ENCODE peak calls at places on chromosomes 3 and 15, in seven cellular contexts. L is IMR-90, X is trophoblast cell, K is mesendoderm, J is mesenchymal stem cell, P is neuronal stem cell, T is H1. W is an unnamed sample.

GRCh38 chr3:166114448-166114847 is 277.2 kb upstream of the BCHE start:
- DNase-seq in L (no peak), X (no peak), K (no peak), J (no peak), P (no peak), T (no peak), W (no peak)

GRCh38 chr3:46095307-46095706 is 68.0 kb upstream of the XCR1 start:
- DNase-seq in L (no peak), X (no peak), K (no peak), J (no peak), P (no peak), T (no peak), W (no peak)

GRCh38 chr15:95701410-95701809 is 629.1 kb upstream of the NR2F2 start:
- DNase-seq in L (no peak), X (no peak), K (no peak), J (no peak), P (no peak), T (no peak), W (no peak)

GRCh38 chr3:117277816-117278215 is 568.2 kb downstream of the TUSC7 start:
- DNase-seq in L (no peak), X (no peak), K (no peak), J (no peak), P (no peak), T (no peak), W (no peak)

GRCh38 chr15:56496635-56497034 is 31.7 kb upstream of the MNS1 start:
- DNase-seq in L (peak), X (no peak), K (peak), J (peak), P (peak), T (no peak), W (no peak)

GRCh38 chr15:89129123-89129815 is 41.0 kb downstream of the ABHD2 start:
- DNase-seq in L (peak), X (peak), K (peak), J (peak), P (no peak), T (peak), W (peak)

GRCh38 chr3:177995006-177995732 is 541.1 kb upstream of the KCNMB2 start:
- DNase-seq in L (no peak), X (no peak), K (no peak), J (no peak), P (no peak), T (no peak), W (no peak)

GRCh38 chr15:42102646-42103235 is 8.4 kb upstream of the PLA2G4D start:
- DNase-seq in L (peak), X (no peak), K (no peak), J (peak), P (no peak), T (no peak), W (no peak)

GRCh38 chr3:101870138-101870537 is 20.8 kb downstream of the NFKBIZ start:
- DNase-seq in L (no peak), X (no peak), K (no peak), J (peak), P (no peak), T (no peak), W (no peak)

GRCh38 chr3:100662113-100662823 is 47.0 kb upstream of the TFG start:
- DNase-seq in L (peak), X (no peak), K (peak), J (peak), P (no peak), T (no peak), W (no peak)

GRCh38 chr3:33831053-33831452 is 32.6 kb downstream of the PDCD6IP start:
- DNase-seq in L (peak), X (no peak), K (no peak), J (no peak), P (no peak), T (no peak), W (no peak)

GRCh38 chr3:189632238-189632637 is 1.0 kb downstream of the TP63 start:
- DNase-seq in L (no peak), X (no peak), K (no peak), J (no peak), P (no peak), T (no peak), W (no peak)

GRCh38 chr3:34955684-34956083 is 683.6 kb upstream of the ARPP21 start:
- DNase-seq in L (no peak), X (no peak), K (no peak), J (no peak), P (no peak), T (no peak), W (no peak)

GRCh38 chr3:194687638-194688206 is 2.0 kb downstream of the FAM43A start:
- DNase-seq in L (peak), X (peak), K (peak), J (peak), P (peak), T (peak), W (peak)

GRCh38 chr15:80977627-80978036 is 12.0 kb downstream of the MESD start:
- DNase-seq in L (no peak), X (peak), K (peak), J (peak), P (peak), T (no peak), W (peak)

GRCh38 chr3:89145995-89146394 is 38.6 kb downstream of the EPHA3 start:
- DNase-seq in L (peak), X (no peak), K (peak), J (peak), P (no peak), T (no peak), W (no peak)

GRCh38 chr3:174775603-174776002 is 83.5 kb upstream of the NAALADL2 start:
- DNase-seq in L (peak), X (peak), K (peak), J (no peak), P (no peak), T (no peak), W (no peak)

GRCh38 chr3:150035400-150035799 is 64.7 kb upstream of the PFN2 start:
- DNase-seq in L (no peak), X (no peak), K (peak), J (no peak), P (no peak), T (no peak), W (peak)

GRCh38 chr3:31945738-31946052 is 35.4 kb downstream of the OSBPL10 start:
- DNase-seq in L (peak), X (no peak), K (no peak), J (no peak), P (no peak), T (no peak), W (no peak)

GRCh38 chr15:85100186-85100937 is 118.7 kb downstream of the PDE8A start:
- DNase-seq in L (peak), X (no peak), K (no peak), J (peak), P (no peak), T (no peak), W (no peak)

GRCh38 chr3:149658444-149659172 is 783 bp upstream of the WWTR1 start:
- DNase-seq in L (peak), X (peak), K (peak), J (peak), P (peak), T (no peak), W (peak)

GRCh38 chr3:51982838-51983577 is at the start of gene ACY1:
- DNase-seq in L (peak), X (peak), K (peak), J (peak), P (peak), T (no peak), W (peak)

GRCh38 chr3:169613895-169614294 is 49.6 kb downstream of the MECOM start:
- DNase-seq in L (no peak), X (no peak), K (no peak), J (no peak), P (no peak), T (no peak), W (no peak)

GRCh38 chr3:136078421-136079364 is 113.2 kb downstream of the PPP2R3A start:
- DNase-seq in L (peak), X (peak), K (no peak), J (peak), P (no peak), T (no peak), W (no peak)

GRCh38 chr3:131174752-131175151 is 148.1 kb downstream of the NEK11 start:
- DNase-seq in L (no peak), X (peak), K (peak), J (peak), P (no peak), T (no peak), W (no peak)

GRCh38 chr15:84022516-84022915 is 213.1 kb upstream of the GOLGA6L4 start:
- DNase-seq in L (no peak), X (peak), K (no peak), J (no peak), P (no peak), T (no peak), W (no peak)

GRCh38 chr3:18645603-18646002 is 220.5 kb upstream of the SATB1 start:
- DNase-seq in L (no peak), X (no peak), K (no peak), J (no peak), P (no peak), T (no peak), W (no peak)

GRCh38 chr3:86420990-86421739 is 569.8 kb downstream of the VGLL3 start:
- DNase-seq in L (no peak), X (no peak), K (peak), J (no peak), P (no peak), T (no peak), W (peak)

GRCh38 chr15:70629735-70630273 is 133.6 kb downstream of the UACA start:
- DNase-seq in L (no peak), X (no peak), K (no peak), J (no peak), P (no peak), T (no peak), W (no peak)

GRCh38 chr3:119294889-119295769 is 946 bp downstream of the ARHGAP31 start:
- DNase-seq in L (peak), X (no peak), K (peak), J (peak), P (peak), T (no peak), W (peak)

GRCh38 chr3:193971268-193971751 is 164.6 kb upstream of the HES1 start:
- DNase-seq in L (no peak), X (no peak), K (no peak), J (peak), P (no peak), T (no peak), W (no peak)

GRCh38 chr15:40034186-40034946 is 4.6 kb downstream of the SRP14 start:
- DNase-seq in L (no peak), X (no peak), K (peak), J (no peak), P (no peak), T (no peak), W (no peak)

GRCh38 chr3:109548192-109548938 is 211.0 kb upstream of the DPPA4 start:
- DNase-seq in L (peak), X (no peak), K (no peak), J (no peak), P (no peak), T (no peak), W (no peak)

GRCh38 chr3:71702131-71703024 is 22.8 kb downstream of the EIF4E3 start:
- DNase-seq in L (no peak), X (peak), K (peak), J (no peak), P (no peak), T (no peak), W (no peak)

GRCh38 chr3:26438981-26439884 is 183.3 kb upstream of the LRRC3B start:
- DNase-seq in L (no peak), X (no peak), K (no peak), J (no peak), P (no peak), T (no peak), W (no peak)

GRCh38 chr3:143503325-143503885 is 344.9 kb downstream of the SLC9A9 start:
- DNase-seq in L (no peak), X (no peak), K (no peak), J (no peak), P (no peak), T (no peak), W (no peak)

DNA sequence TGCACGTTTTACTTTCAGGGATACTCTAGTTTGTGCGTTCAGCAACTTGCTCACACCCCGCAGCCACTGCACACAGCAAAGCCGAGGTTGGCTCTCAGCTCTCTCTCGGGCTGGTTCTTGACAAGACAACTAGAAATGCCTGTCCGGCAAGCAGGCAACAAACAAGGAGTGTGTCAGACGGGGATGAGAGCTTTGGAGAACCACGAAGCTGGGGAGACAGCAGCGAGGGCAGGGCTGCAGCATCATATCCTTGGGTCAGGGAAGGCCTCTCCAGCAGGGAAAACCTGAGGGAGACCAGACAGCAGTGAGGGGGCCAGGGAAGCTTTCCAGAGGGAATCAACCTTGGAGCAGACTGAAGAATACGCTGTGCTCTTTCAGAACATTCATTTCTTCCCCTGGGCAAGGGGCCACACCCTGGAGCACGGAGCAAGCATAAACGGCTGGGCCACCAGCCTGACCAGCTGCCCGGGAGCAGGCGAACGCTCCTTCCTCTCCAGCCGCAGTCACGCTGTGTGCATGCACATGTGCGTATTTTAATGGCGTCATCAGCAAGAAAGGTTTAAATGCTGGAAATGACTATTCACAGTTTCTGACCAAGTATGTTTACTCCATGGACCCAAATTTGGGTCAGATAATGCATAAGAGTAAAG is 58.7 kb downstream of the CHSY1 start:
- DNase-seq in L (peak), X (no peak), K (no peak), J (no peak), P (no peak), T (no peak), W (no peak)
- H3K27ac ChIP-seq in L (peak), X (no peak), K (no peak), J (no peak), P (no peak), T (no peak), W (no peak)

DNA sequence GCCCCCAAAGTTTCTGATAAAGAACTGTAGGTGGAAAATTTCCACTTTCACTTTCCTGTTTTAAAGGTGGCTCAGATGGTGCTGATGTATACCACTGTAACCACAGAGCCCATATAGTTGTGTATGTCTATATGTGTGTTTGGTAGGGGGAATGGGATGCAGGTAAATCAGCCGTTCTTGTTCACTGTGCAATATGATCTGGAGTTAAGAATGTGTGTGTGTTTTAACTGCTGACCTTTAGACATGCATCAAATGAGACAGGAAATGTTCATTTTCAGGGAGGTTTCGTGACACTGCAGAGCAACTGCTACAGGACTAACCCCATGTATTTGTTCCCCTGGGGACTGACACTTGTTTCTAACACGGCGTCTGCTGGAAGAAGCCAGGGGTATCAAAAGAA is 180.5 kb downstream of the TAFA4 start:
- DNase-seq in L (no peak), X (no peak), K (no peak), J (no peak), P (no peak), T (no peak), W (no peak)
- H2AK5ac ChIP-seq in L (no peak), X (no peak), K (no peak), J (no peak), P (no peak), T (no peak), W (no peak)

GRCh38 chr3:123275691-123276090 is 73.9 kb downstream of the SEC22A start:
- DNase-seq in L (no peak), X (no peak), K (no peak), J (no peak), P (no peak), T (no peak), W (no peak)

GRCh38 chr3:123267821-123268220 is 66.1 kb downstream of the SEC22A start:
- DNase-seq in L (no peak), X (no peak), K (peak), J (no peak), P (no peak), T (no peak), W (no peak)

GRCh38 chr3:123272547-123272946 is 70.8 kb downstream of the SEC22A start:
- DNase-seq in L (peak), X (no peak), K (peak), J (peak), P (no peak), T (no peak), W (no peak)

GRCh38 chr3:123271466-123272159 is 69.9 kb downstream of the SEC22A start:
- DNase-seq in L (no peak), X (no peak), K (no peak), J (no peak), P (no peak), T (no peak), W (no peak)

DNA sequence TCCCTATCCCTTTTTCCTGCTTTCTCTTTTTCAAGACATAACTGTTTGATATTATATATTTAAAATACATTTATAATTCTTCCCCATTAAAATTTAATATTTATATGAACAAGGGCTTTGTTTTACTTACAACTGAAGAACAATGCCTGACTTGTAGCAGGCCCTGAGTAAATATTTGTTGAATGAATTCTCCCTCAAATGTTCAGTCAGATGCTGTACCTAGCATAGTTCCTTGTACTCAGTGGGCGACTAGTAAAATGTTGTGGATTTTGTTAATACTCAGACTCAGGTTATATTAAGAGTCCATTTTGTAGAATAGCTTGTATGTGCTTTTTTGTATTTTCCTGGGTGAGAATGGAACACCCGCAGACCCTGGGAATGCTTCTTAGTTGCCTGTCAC is 69.1 kb downstream of the SEC22A start:
- DNase-seq in L (no peak), X (no peak), K (no peak), J (no peak), P (no peak), T (no peak), W (no peak)
- H3K4ac ChIP-seq in L (no peak), X (no peak), K (no peak), J (no peak), P (no peak), T (no peak), W (no peak)

GRCh38 chr3:129428020-129428381 is 435 bp downstream of the EFCAB12 start:
- DNase-seq in L (no peak), X (no peak), K (peak), J (no peak), P (no peak), T (no peak), W (no peak)
- H3K27ac ChIP-seq in L (no peak), X (no peak), K (no peak), J (no peak), P (no peak), T (no peak), W (no peak)